ENCODE peak calls at places on chromosome 13, in ten cellular contexts. K, L, W, D, M, X, H, S, B and Z are unnamed samples. For H3K27me3, the result is how much of the 10 kb centered on the place peaks cover.

GRCh38 chr13:36298535-36299068 is 988 bp upstream of the CCDC169 start:
- DNase-seq in K (no peak), L (no peak), W (no peak), D (peak), M (no peak), X (no peak), H (no peak), S (no peak), B (no peak), Z (no peak)

GRCh38 chr13:20825476-20825875 is 51.7 kb upstream of the EEF1AKMT1 start:
- DNase-seq in K (no peak), L (no peak), W (no peak), D (peak), M (no peak), X (no peak), H (no peak), S (no peak), B (no peak), Z (no peak)

GRCh38 chr13:98731925-98732324 is 20.5 kb downstream of the SLC15A1 start:
- DNase-seq in K (no peak), L (no peak), W (no peak), D (no peak), M (no peak), X (no peak), H (no peak), S (no peak), B (no peak), Z (no peak)

GRCh38 chr13:21037656-21038055 is 23.7 kb downstream of the LATS2 start:
- DNase-seq in K (no peak), L (no peak), W (no peak), D (no peak), M (no peak), X (no peak), H (no peak), S (no peak), B (no peak), Z (no peak)

GRCh38 chr13:100088282-100088647 is 628 bp upstream of the PCCA start:
- DNase-seq in K (no peak), L (no peak), W (no peak), D (peak), M (no peak), X (no peak), H (no peak), S (no peak), B (no peak), Z (no peak)

GRCh38 chr13:100269837-100270236 is 180.9 kb downstream of the PCCA start:
- DNase-seq in K (no peak), L (no peak), W (no peak), D (peak), M (peak), X (peak), H (peak), S (peak), B (peak), Z (peak)

GRCh38 chr13:96925466-96925865 is 68.8 kb downstream of the OXGR1 start:
- DNase-seq in K (no peak), L (no peak), W (no peak), D (no peak), M (no peak), X (no peak), H (no peak), S (no peak), B (no peak), Z (no peak)

GRCh38 chr13:46647514-46648065 is 94.6 kb downstream of the LRCH1 start:
- DNase-seq in K (no peak), L (no peak), W (no peak), D (no peak), M (no peak), X (no peak), H (no peak), S (no peak), B (no peak), Z (no peak)

GRCh38 chr13:36919833-36920611 is at the start of gene SMAD9:
- DNase-seq in K (no peak), L (no peak), W (peak), D (peak), M (peak), X (peak), H (peak), S (peak), B (peak), Z (peak)

GRCh38 chr13:26442541-26442940 is 114.9 kb upstream of the WASF3 start:
- DNase-seq in K (no peak), L (no peak), W (no peak), D (no peak), M (no peak), X (no peak), H (no peak), S (no peak), B (peak), Z (no peak)

GRCh38 chr13:86882835-86883234 is 788.3 kb upstream of the SLITRK5 start:
- DNase-seq in K (no peak), L (no peak), W (no peak), D (no peak), M (no peak), X (no peak), H (no peak), S (no peak), B (no peak), Z (no peak)

GRCh38 chr13:47598340-47598911 is 402.6 kb downstream of the SUCLA2 start:
- DNase-seq in K (no peak), L (no peak), W (no peak), D (peak), M (no peak), X (no peak), H (no peak), S (no peak), B (peak), Z (no peak)

GRCh38 chr13:85985791-85986190 is 186.6 kb upstream of the SLITRK6 start:
- DNase-seq in K (no peak), L (no peak), W (no peak), D (peak), M (no peak), X (no peak), H (no peak), S (no peak), B (peak), Z (no peak)

GRCh38 chr13:59747529-59747928 is 416.2 kb downstream of the DIAPH3 start:
- DNase-seq in K (no peak), L (no peak), W (no peak), D (no peak), M (no peak), X (no peak), H (no peak), S (no peak), B (no peak), Z (no peak)

GRCh38 chr13:81458211-81458610 is 1117.3 kb upstream of the SPRY2 start:
- DNase-seq in K (no peak), L (no peak), W (no peak), D (no peak), M (no peak), X (no peak), H (no peak), S (no peak), B (no peak), Z (no peak)

GRCh38 chr13:43159007-43159406 is 135.6 kb downstream of the DNAJC15 start:
- DNase-seq in K (no peak), L (no peak), W (no peak), D (peak), M (no peak), X (no peak), H (peak), S (no peak), B (peak), Z (no peak)

GRCh38 chr13:46530084-46530935 is 22.7 kb upstream of the LRCH1 start:
- DNase-seq in K (no peak), L (no peak), W (no peak), D (peak), M (no peak), X (no peak), H (no peak), S (no peak), B (peak), Z (no peak)

GRCh38 chr13:93861818-93862217 is 617.7 kb downstream of the DCT start:
- DNase-seq in K (no peak), L (peak), W (no peak), D (peak), M (no peak), X (peak), H (peak), S (no peak), B (peak), Z (no peak)

DNA sequence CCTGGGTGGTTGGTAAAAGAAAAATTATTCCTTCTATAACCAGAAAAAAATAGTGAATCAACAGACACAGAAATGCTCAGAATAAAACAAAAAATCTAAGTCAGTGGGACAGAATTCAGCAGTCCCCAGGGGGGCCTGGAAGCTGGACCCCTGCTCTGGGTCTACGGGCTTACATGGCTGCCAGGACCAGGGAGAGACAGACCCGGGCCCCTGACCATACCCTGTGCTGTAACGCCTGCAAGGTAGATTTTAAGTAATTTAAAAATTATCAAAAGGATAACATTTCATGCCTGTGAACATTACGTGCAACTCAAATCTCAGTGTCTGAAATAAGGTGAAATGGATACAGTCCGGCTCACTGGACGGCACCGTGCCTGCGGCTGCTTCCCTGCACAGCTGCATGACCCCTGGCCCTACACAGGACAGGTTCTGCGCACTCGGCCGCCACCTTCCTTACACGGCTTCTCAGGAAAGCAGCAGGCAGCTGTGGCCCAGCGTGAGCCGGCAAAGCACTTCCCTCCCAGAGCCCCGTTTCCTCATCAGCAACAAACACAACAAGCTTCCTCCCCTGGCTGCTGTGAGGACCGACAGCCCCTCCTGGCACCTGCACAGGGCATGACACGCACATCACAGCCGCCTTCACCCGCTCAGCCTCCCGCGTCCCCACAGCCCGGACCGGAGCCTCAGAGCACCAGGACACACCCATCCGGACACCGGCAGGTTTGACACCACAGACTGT is 22.2 kb downstream of the RASA3 start:
- DNase-seq in K (peak), L (no peak), W (peak), D (no peak), M (no peak), X (no peak), H (no peak), S (no peak), B (no peak), Z (peak)
- TF ChIP-seq CTCF in K (peak), L (peak), W (peak), D (no peak), M (no peak), X (no peak), H (no peak), S (no peak), B (no peak), Z (peak)

GRCh38 chr13:112071902-112072530 is 5.1 kb downstream of the SOX1 start:
- DNase-seq in K (no peak), L (no peak), W (peak), D (no peak), M (no peak), X (no peak), H (no peak), S (no peak), B (no peak), Z (no peak)
- H3K27me3 ChIP-seq in K (half or more), L (half or more), W (half or more), D (half or more), M (half or more), X (under half), H (half or more), S (under half), B (under half), Z (half or more)

DNA sequence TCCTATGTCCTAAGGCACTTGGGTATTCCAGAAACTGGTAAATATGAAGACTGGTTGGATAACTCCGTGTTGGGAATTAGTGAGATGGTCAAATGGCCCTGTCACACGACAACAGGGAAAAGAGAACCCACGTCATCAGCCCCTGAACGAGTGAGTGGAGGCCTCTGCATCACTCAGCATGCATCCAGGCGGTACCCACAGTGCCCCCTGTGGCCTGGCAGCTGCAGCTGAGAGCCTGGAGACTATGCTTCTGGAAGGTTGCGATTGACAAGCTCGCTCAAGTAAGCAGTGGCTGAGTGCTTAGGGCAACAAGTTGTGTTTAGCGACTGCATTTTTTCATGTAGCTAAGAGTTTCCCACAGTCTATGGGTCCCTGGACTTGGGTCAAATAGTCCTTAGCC is 55.9 kb downstream of the COL4A2 start:
- DNase-seq in K (no peak), L (no peak), W (no peak), D (no peak), M (no peak), X (no peak), H (peak), S (no peak), B (no peak), Z (no peak)
- TF ChIP-seq CTCF in K (no peak), L (peak), W (no peak), D (peak), M (no peak), X (no peak), H (peak), S (peak), B (no peak), Z (peak)

GRCh38 chr13:78758549-78758948 is 99.6 kb upstream of the OBI1 start:
- DNase-seq in K (no peak), L (no peak), W (no peak), D (no peak), M (no peak), X (no peak), H (no peak), S (no peak), B (no peak), Z (no peak)
- H3K27me3 ChIP-seq in K (under half), L (under half), W (under half), D (under half), M (under half), X (under half), H (under half), S (under half), B (under half), Z (under half)

GRCh38 chr13:33017410-33017929 is 1.2 kb downstream of the KL start:
- DNase-seq in K (no peak), L (peak), W (no peak), D (peak), M (peak), X (no peak), H (no peak), S (no peak), B (peak), Z (peak)
- TF ChIP-seq CTCF in K (no peak), L (peak), W (peak), D (peak), M (peak), X (no peak), H (peak), S (peak), B (peak), Z (peak)

DNA sequence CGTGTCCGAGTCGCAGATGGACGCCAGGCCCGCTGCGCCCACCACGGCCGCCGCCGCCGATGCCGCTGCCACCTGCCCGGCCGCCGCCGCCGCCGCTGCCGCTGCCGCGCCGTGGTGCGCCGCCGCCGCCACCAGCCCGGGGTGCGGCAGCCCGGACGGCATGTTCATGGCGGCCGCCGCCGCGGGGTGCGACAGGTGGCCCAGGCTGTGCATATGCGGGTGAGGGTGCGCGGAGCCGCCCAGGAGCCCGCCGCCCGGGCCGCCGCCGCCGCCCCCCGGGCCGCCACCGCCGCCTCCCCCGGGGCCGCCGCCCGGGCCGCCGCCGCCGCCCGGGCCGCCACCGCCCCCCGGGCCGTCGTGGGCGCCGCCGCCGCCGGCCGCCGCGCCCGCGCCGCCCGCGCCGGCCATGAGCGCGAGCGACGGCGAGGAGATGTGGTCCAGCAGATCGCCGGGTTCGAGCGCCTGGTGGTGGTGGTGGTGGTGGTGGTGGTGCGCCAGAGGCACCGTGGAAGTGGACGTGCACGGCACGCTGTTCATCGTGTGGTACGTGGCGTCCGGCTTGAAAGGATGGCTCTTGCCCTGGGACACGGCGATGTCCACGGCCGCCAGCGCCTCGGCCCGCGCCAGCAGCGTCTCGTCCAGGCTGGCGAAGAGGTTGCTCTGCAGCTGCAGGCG is 1.3 kb downstream of the POU4F1 start:
- DNase-seq in K (no peak), L (no peak), W (peak), D (no peak), M (no peak), X (no peak), H (no peak), S (no peak), B (no peak), Z (no peak)
- H3K27me3 ChIP-seq in K (half or more), L (half or more), W (half or more), D (half or more), M (half or more), X (under half), H (half or more), S (half or more), B (half or more), Z (half or more)

GRCh38 chr13:110061270-110061669 is 245.7 kb downstream of the COL4A1 start:
- DNase-seq in K (no peak), L (no peak), W (no peak), D (no peak), M (no peak), X (no peak), H (no peak), S (no peak), B (no peak), Z (no peak)
- TF ChIP-seq CTCF in K (no peak), L (no peak), W (no peak), D (no peak), M (no peak), X (no peak), H (no peak), S (no peak), B (no peak), Z (no peak)

GRCh38 chr13:71858647-71859046 is 8.4 kb downstream of the DACH1 start:
- DNase-seq in K (no peak), L (no peak), W (no peak), D (no peak), M (no peak), X (no peak), H (no peak), S (no peak), B (no peak), Z (no peak)
- H3K27me3 ChIP-seq in K (under half), L (under half), W (under half), D (under half), M (under half), X (under half), H (under half), S (under half), B (under half), Z (under half)